ENCODE peak calls at places on chromosomes 16 and 17, in four cellular contexts. K is PC-3, H is gastrocnemius medialis, N is DND-41. T is an unnamed sample. For H3K27me3, the result is how much of the 10 kb centered on the place peaks cover.

GRCh38 chr16:984736-985135 is 3.2 kb downstream of the SOX8 start:
- DNase-seq in K (no peak), H (no peak), N (no peak), T (no peak)

GRCh38 chr16:81585785-81586184 is 141.2 kb downstream of the CMIP start:
- DNase-seq in H (no peak), K (peak), N (no peak), T (no peak)

GRCh38 chr17:31564883-31565297 is 173.4 kb downstream of the RAB11FIP4 start:
- DNase-seq in N (peak), K (no peak), H (no peak), T (no peak)

GRCh38 chr16:48612621-48613020 is 2.6 kb upstream of the N4BP1 start:
- DNase-seq in N (no peak), K (no peak), H (no peak), T (no peak)

GRCh38 chr17:11221721-11222120 is 19.3 kb upstream of the SHISA6 start:
- DNase-seq in N (no peak), K (no peak), H (no peak), T (no peak)

GRCh38 chr17:31535581-31535981 is 144.1 kb downstream of the RAB11FIP4 start:
- DNase-seq in H (no peak), K (no peak), N (no peak), T (peak)

GRCh38 chr17:81189670-81190530 is 23.9 kb upstream of the AATK start:
- DNase-seq in N (no peak), K (no peak), H (no peak), T (no peak)

GRCh38 chr16:11462861-11463260 is 117.6 kb downstream of the RMI2 start:
- DNase-seq in K (no peak), H (no peak), N (no peak), T (no peak)

GRCh38 chr17:3828852-3829232 is 17.2 kb downstream of the NCBP3 start:
- DNase-seq in H (no peak), K (no peak), N (no peak), T (no peak)

GRCh38 chr16:16908058-16908457 is 529.1 kb downstream of the NPIPA7 start:
- DNase-seq in H (no peak), N (no peak), K (no peak), T (no peak)

GRCh38 chr17:17959520-17960361 is 12.5 kb downstream of the TOM1L2 start:
- DNase-seq in H (no peak), N (no peak), K (no peak), T (peak)

GRCh38 chr17:76161619-76162222 is 20.7 kb upstream of the FOXJ1 start:
- DNase-seq in K (no peak), H (no peak), N (no peak), T (no peak)

GRCh38 chr16:12143776-12144175 is 167.2 kb downstream of the SNX29 start:
- DNase-seq in H (no peak), K (no peak), N (no peak), T (no peak)

GRCh38 chr16:64754279-64754678 is 367.6 kb downstream of the CDH11 start:
- DNase-seq in K (no peak), N (no peak), H (no peak), T (no peak)

GRCh38 chr17:4479340-4479981 is 19.2 kb upstream of the SPNS2 start:
- DNase-seq in K (no peak), N (no peak), H (no peak), T (no peak)

DNA sequence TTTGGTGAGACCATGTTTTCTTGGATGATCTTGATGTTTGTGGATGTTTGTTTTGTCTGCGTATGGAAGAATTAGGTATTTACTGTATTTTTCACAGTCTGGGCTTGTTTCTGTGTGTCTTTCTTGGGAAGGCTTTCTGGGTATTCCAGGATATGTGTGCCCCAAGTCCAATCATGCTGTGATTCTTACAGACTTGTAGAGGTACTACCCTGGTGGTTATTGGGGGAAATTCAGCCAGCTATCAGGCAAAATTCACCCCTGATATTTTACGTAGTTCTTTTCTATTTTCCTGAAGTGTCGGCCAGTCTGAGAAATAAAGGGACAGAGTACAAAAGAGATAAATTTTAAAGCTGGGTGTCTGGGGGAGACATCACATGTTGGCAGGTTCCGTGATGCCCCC is 33.4 kb upstream of the ARL4D start:
- DNase-seq in H (no peak), K (no peak), N (no peak), T (no peak)
- TF ChIP-seq CTCF in H (no peak), K (peak), N (no peak), T (peak)

GRCh38 chr17:77666881-77667395 is 291.6 kb upstream of the TNRC6C start:
- DNase-seq in H (no peak), K (no peak), N (peak), T (peak)
- H3K4me3 ChIP-seq in H (no peak), K (no peak), N (peak), T (no peak)

DNA sequence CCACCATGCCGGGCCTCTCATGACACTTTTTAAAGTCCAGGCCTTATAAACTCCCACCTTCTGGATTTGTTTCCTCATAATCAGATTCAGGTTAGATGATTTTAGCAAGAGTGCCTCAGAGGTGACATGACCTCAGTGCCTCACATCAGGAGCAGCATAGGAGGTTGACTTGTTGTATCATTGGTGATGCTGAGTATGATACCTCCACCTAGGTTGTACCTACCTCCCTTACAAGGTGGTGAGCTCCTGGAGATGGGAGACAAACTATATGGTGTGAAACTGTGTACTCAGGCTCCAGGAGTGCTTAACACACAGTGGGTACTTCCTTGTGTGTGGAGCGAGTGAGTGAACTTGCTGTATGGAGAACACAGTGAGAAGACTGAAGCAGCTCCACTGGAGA is 18.6 kb downstream of the NDUFAB1 start:
- DNase-seq in K (no peak), H (no peak), N (no peak), T (no peak)
- H3K27me3 ChIP-seq in K (under half), H (under half), N (under half), T (under half)

GRCh38 chr16:53515259-53515658 is 12.2 kb upstream of the AKTIP start:
- DNase-seq in H (no peak), N (no peak), K (no peak), T (no peak)

GRCh38 chr16:53519417-53520091 is 16.5 kb upstream of the AKTIP start:
- DNase-seq in K (no peak), H (no peak), N (no peak), T (no peak)

GRCh38 chr16:53517851-53518250 is 14.8 kb upstream of the AKTIP start:
- DNase-seq in H (no peak), K (no peak), N (peak), T (no peak)

GRCh38 chr16:53518550-53519416 is 15.8 kb upstream of the AKTIP start:
- DNase-seq in K (no peak), H (peak), N (peak), T (peak)

GRCh38 chr16:53515811-53516210 is 12.8 kb upstream of the AKTIP start:
- DNase-seq in K (no peak), N (no peak), H (no peak), T (no peak)
- TF ChIP-seq CTCF in K (no peak), N (no peak), H (no peak), T (no peak)

GRCh38 chr17:72116692-72117469 is 3.9 kb upstream of the SOX9 start:
- DNase-seq in K (no peak), H (no peak), N (no peak), T (no peak)
- H3K4me3 ChIP-seq in K (no peak), H (peak), N (no peak), T (peak)

DNA sequence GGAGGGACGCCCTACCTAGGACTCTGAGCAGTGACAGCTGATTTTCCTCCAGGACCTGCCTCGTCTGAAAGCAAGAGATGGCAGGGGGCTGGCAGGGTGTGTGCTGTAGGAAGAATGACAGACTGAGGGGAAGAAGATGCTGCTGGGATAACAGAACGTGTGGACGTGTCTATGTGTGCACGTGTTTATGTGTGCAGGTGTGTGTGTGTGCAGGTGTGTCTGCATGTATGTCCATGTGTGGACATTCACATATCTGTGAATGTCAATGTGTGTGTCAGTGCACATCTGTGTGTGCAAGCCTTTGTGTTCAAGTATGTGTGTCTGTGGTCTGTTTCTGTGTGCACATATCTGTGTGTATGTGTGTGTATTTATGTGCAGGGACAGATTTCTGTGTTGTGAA is 132.5 kb downstream of the SDK2 start:
- DNase-seq in K (no peak), H (no peak), N (no peak), T (no peak)
- H3K27me3 ChIP-seq in K (half or more), H (under half), N (under half), T (under half)